ENCODE peak calls at places on chromosomes 13 and 19, in seven cellular contexts. One of them, this sample, is unnamed.

GRCh38 chr13:98295371-98295770 is 118.3 kb upstream of the RNF113B start:
- DNase-seq in transverse colon: no peak
- DNase-seq in K562: no peak
- DNase-seq in stomach: no peak
- DNase-seq in breast epithelium: no peak
- DNase-seq in prostate gland: no peak
- DNase-seq in GM12878: no peak
- DNase-seq in this sample: no peak

GRCh38 chr19:57560049-57560491 is 407 bp upstream of the ZNF550 start:
- DNase-seq in breast epithelium: peak; percentile 17
- DNase-seq in GM12878: no peak
- DNase-seq in K562: no peak
- DNase-seq in transverse colon: no peak
- DNase-seq in stomach: no peak
- DNase-seq in prostate gland: no peak
- DNase-seq in this sample: no peak

GRCh38 chr13:112341446-112341845 is 34.7 kb upstream of the SPACA7 start:
- DNase-seq in prostate gland: no peak
- DNase-seq in transverse colon: no peak
- DNase-seq in stomach: no peak
- DNase-seq in GM12878: no peak
- DNase-seq in breast epithelium: no peak
- DNase-seq in K562: no peak
- DNase-seq in this sample: no peak

GRCh38 chr13:49052801-49053200 is 77.1 kb downstream of the FNDC3A start:
- DNase-seq in transverse colon: no peak
- DNase-seq in K562: no peak
- DNase-seq in GM12878: no peak
- DNase-seq in prostate gland: no peak
- DNase-seq in stomach: no peak
- DNase-seq in breast epithelium: no peak
- DNase-seq in this sample: no peak

GRCh38 chr19:19661675-19662251 is 1.7 kb downstream of the ATP13A1 start:
- DNase-seq in breast epithelium: no peak
- DNase-seq in stomach: no peak
- DNase-seq in GM12878: peak; percentile 93
- DNase-seq in prostate gland: no peak
- DNase-seq in transverse colon: peak; percentile 45
- DNase-seq in K562: peak; percentile 25
- DNase-seq in this sample: no peak

GRCh38 chr19:14383898-14384669 is 2.8 kb downstream of the ADGRE5 start:
- DNase-seq in prostate gland: no peak
- DNase-seq in stomach: no peak
- DNase-seq in breast epithelium: no peak
- DNase-seq in K562: peak; percentile 80
- DNase-seq in GM12878: no peak
- DNase-seq in transverse colon: peak; percentile 60
- DNase-seq in this sample: no peak

GRCh38 chr19:5966215-5966614 is 11.7 kb downstream of the RANBP3 start:
- DNase-seq in transverse colon: no peak
- DNase-seq in GM12878: no peak
- DNase-seq in stomach: no peak
- DNase-seq in prostate gland: no peak
- DNase-seq in K562: no peak
- DNase-seq in breast epithelium: no peak
- DNase-seq in this sample: no peak

GRCh38 chr13:28494861-28495585 is at the start of gene FLT1:
- DNase-seq in transverse colon: no peak
- DNase-seq in prostate gland: no peak
- DNase-seq in stomach: peak; percentile 27
- DNase-seq in K562: no peak
- DNase-seq in breast epithelium: no peak
- DNase-seq in GM12878: no peak
- DNase-seq in this sample: no peak

GRCh38 chr13:25648996-25649633 is 277.3 kb downstream of the ATP8A2 start:
- DNase-seq in transverse colon: no peak
- DNase-seq in stomach: no peak
- DNase-seq in prostate gland: peak; percentile 31
- DNase-seq in K562: no peak
- DNase-seq in breast epithelium: no peak
- DNase-seq in GM12878: no peak
- DNase-seq in this sample: no peak

GRCh38 chr19:6272411-6272791 is 7.4 kb downstream of the MLLT1 start:
- DNase-seq in transverse colon: no peak
- DNase-seq in K562: peak; percentile 39
- DNase-seq in prostate gland: no peak
- DNase-seq in stomach: no peak
- DNase-seq in breast epithelium: no peak
- DNase-seq in GM12878: no peak
- DNase-seq in this sample: no peak

DNA sequence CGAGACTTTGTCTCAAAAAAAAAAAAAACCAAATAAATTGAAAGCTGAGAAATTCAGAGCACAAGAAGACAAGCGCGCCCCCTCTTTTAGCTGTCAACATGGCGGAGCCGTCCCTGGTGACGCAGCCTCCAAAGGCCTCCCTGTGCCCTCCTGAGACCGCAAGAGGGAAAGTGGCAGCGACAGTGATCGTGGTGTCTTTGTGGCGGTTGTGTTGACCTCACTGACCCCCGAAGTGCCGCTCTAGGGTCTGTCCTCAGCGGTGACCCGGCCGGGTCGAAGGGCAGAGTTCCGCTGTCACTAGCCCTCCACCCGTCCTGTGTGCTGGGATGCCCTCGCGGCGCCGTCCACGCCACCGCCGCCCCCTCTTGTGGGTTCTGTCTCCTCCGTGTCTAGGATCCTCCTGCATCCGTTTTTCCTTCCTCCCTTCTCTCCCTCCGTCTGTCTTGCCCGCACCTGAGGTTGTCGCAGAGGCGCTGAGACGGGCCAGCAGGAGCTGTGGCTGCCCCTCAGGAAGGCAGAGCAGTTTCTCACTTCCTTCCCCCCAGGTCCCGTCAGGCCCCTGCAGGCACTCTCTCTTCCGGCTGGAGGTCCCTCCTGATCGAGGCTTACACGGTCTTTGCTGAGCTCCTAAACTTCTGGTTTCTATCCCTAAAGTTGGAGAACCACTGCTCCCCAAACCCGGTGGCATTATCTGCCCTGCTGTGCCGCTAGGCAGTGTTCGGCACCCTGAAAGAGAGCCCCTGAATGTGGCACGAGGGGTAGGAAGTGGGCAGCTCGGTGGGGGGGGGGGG is 7.2 kb downstream of the UHRF1 start:
- DNase-seq in K562: no peak
- DNase-seq in GM12878: no peak
- DNase-seq in breast epithelium: no peak
- DNase-seq in prostate gland: no peak
- DNase-seq in stomach: no peak
- DNase-seq in transverse colon: peak; percentile 22
- DNase-seq in this sample: no peak
- TF ChIP-seq POLR2A in K562: no peak
- TF ChIP-seq POLR2A in GM12878: peak; percentile 80
- TF ChIP-seq POLR2A in breast epithelium: no peak
- TF ChIP-seq POLR2A in prostate gland: no peak
- TF ChIP-seq POLR2A in stomach: no peak
- TF ChIP-seq POLR2A in transverse colon: peak; percentile 39
- TF ChIP-seq POLR2A in this sample: no peak

DNA sequence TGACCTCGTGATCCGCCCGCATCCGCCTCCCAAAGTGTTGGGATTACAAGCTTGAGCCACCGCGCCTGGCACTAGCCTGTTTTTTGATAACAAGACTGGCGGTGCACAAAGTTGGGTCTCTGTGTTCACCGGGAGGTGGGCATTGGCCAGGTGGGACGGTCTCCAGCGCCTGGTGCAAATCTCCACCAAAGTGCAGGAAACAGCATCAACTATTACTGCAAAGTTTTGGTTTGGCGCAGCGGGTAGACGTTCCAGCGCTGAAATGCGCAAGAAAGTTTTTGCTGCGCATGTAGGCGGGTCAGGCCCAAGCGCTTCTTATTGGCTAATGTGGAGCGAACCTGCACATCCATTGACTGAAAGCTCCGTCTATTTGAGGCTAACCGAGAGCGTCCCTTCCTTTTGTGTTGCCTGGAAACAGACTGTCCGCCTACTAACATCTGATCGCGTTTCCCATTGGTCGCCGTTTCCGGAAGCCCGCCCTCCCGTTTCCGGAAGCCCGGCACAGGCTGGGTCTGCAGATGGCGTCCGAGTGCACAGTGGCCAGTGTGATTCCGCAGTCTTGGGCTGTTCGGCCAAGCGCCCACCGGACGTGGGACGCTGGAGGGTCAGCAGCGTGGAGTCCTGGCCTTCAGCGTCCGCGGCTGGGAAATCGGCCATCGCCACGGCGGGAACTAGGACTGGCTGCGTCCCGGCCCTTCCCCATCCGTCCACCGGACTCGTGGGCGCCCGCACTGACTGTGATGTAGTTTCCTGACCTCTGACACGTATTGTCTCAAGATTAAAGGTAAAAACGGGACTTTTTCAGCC is 53.3 kb upstream of the ZNF527 start:
- DNase-seq in transverse colon: peak; percentile 95
- DNase-seq in GM12878: peak; percentile 98
- DNase-seq in prostate gland: peak; percentile 98
- DNase-seq in breast epithelium: peak; percentile 97
- DNase-seq in K562: no peak
- DNase-seq in stomach: peak; percentile 96
- DNase-seq in this sample: peak; percentile 99
- TF ChIP-seq POLR2AphosphoS5 in transverse colon: peak; percentile 75
- TF ChIP-seq POLR2AphosphoS5 in GM12878: peak; percentile 95
- TF ChIP-seq POLR2AphosphoS5 in prostate gland: peak; percentile 93
- TF ChIP-seq POLR2AphosphoS5 in breast epithelium: peak; percentile 93
- TF ChIP-seq POLR2AphosphoS5 in K562: no peak
- TF ChIP-seq POLR2AphosphoS5 in stomach: peak; percentile 61
- TF ChIP-seq POLR2AphosphoS5 in this sample: peak; percentile 91

GRCh38 chr19:35904312-35905068 is 2.2 kb downstream of the HCST start:
- DNase-seq in GM12878: no peak
- DNase-seq in breast epithelium: no peak
- DNase-seq in stomach: no peak
- DNase-seq in transverse colon: no peak
- DNase-seq in K562: no peak
- DNase-seq in prostate gland: no peak
- DNase-seq in this sample: no peak

GRCh38 chr19:35905178-35905727 is 2.8 kb downstream of the TYROBP start:
- DNase-seq in stomach: no peak
- DNase-seq in transverse colon: no peak
- DNase-seq in prostate gland: no peak
- DNase-seq in GM12878: no peak
- DNase-seq in K562: no peak
- DNase-seq in breast epithelium: no peak
- DNase-seq in this sample: no peak

GRCh38 chr19:35902870-35903475 is 644 bp downstream of the HCST start:
- DNase-seq in GM12878: no peak
- DNase-seq in prostate gland: no peak
- DNase-seq in transverse colon: no peak
- DNase-seq in K562: no peak
- DNase-seq in breast epithelium: no peak
- DNase-seq in stomach: no peak
- DNase-seq in this sample: no peak

GRCh38 chr19:35901854-35902661 is at the start of gene HCST:
- DNase-seq in K562: no peak
- DNase-seq in breast epithelium: no peak
- DNase-seq in GM12878: no peak
- DNase-seq in transverse colon: peak; percentile 30
- DNase-seq in prostate gland: no peak
- DNase-seq in stomach: no peak
- DNase-seq in this sample: no peak

GRCh38 chr19:35903550-35904179 is 1.3 kb downstream of the HCST start:
- DNase-seq in transverse colon: peak; percentile 86
- DNase-seq in prostate gland: peak; percentile 50
- DNase-seq in GM12878: peak; percentile 84
- DNase-seq in K562: peak; percentile 80
- DNase-seq in breast epithelium: peak; percentile 78
- DNase-seq in stomach: peak; percentile 77
- DNase-seq in this sample: no peak
- TF ChIP-seq POLR2A in transverse colon: peak; percentile 57
- TF ChIP-seq POLR2A in prostate gland: peak; percentile 37
- TF ChIP-seq POLR2A in GM12878: peak; percentile 87
- TF ChIP-seq POLR2A in K562: peak; percentile 47
- TF ChIP-seq POLR2A in breast epithelium: no peak
- TF ChIP-seq POLR2A in stomach: no peak
- TF ChIP-seq POLR2A in this sample: no peak

GRCh38 chr13:45048890-45049407 is 59.6 kb downstream of the GPALPP1 start:
- DNase-seq in transverse colon: no peak
- DNase-seq in breast epithelium: no peak
- DNase-seq in GM12878: no peak
- DNase-seq in stomach: no peak
- DNase-seq in K562: no peak
- DNase-seq in prostate gland: no peak
- DNase-seq in this sample: no peak

GRCh38 chr13:45051315-45051714 is 62.0 kb downstream of the GPALPP1 start:
- DNase-seq in K562: no peak
- DNase-seq in GM12878: no peak
- DNase-seq in prostate gland: no peak
- DNase-seq in stomach: no peak
- DNase-seq in transverse colon: no peak
- DNase-seq in breast epithelium: no peak
- DNase-seq in this sample: no peak

GRCh38 chr13:45049478-45049877 is 60.1 kb downstream of the GPALPP1 start:
- DNase-seq in K562: no peak
- DNase-seq in breast epithelium: no peak
- DNase-seq in GM12878: no peak
- DNase-seq in prostate gland: no peak
- DNase-seq in transverse colon: no peak
- DNase-seq in stomach: no peak
- DNase-seq in this sample: no peak

GRCh38 chr13:45046445-45046844 is 57.1 kb downstream of the GPALPP1 start:
- DNase-seq in breast epithelium: no peak
- DNase-seq in prostate gland: no peak
- DNase-seq in stomach: no peak
- DNase-seq in transverse colon: no peak
- DNase-seq in K562: no peak
- DNase-seq in GM12878: no peak
- DNase-seq in this sample: no peak

DNA sequence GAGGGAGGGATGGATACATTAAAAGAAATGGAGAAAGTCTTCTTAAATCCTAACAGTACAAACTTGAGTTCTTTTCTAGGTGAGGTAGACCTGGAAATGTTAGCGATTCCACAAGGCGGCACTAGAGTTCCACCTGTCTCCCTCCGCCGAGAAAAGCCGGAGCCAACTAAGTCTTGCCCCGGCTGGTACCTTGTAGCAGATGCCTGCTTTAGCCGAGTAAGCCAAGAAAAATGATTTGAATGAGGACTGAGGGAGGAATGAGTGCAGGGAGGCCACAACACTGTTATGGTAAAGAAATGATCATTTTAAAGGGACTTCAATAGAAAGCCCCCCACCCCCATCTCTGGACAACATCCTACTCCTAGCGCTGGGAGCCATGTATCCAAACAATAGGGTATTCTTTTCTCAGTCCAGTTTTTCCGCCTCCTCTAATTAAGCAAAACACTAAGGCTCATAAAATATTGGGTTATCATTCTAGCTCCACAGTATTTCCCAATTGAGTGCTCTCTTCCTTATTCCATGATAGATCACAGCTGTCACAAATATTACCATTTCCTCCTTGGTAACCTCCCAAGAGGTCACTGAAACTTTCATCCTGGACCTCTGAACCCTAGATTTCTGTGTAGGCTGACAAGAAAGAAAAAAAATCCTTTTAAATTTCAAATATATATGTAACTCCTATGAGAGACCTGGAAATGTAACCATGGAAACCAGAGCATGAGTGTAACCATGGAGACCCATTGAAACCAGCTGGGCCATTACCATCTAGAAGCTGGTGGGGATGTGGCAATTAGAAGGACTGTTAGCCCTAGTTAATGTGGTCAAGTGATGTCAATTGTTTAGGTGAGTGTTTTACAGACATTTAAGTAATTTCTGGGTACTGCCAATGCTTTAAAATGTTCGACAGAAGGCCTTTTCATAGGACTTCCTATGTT is 58.3 kb downstream of the GPALPP1 start:
- DNase-seq in GM12878: peak; percentile 24
- DNase-seq in prostate gland: peak; percentile 83
- DNase-seq in transverse colon: peak; percentile 84
- DNase-seq in stomach: peak; percentile 80
- DNase-seq in breast epithelium: peak; percentile 73
- DNase-seq in K562: peak; percentile 70
- DNase-seq in this sample: no peak
- TF ChIP-seq POLR2AphosphoS5 in GM12878: no peak
- TF ChIP-seq POLR2AphosphoS5 in prostate gland: peak; percentile 54
- TF ChIP-seq POLR2AphosphoS5 in transverse colon: peak; percentile 12
- TF ChIP-seq POLR2AphosphoS5 in stomach: no peak
- TF ChIP-seq POLR2AphosphoS5 in breast epithelium: peak; percentile 50
- TF ChIP-seq POLR2AphosphoS5 in K562: no peak
- TF ChIP-seq POLR2AphosphoS5 in this sample: peak; percentile 60

This sample was measured in vagina.